ENCODE peak calls at places on chromosomes 6 and 20, in five cellular contexts. N, H, J, M and Z are unnamed samples.

GRCh38 chr6:156809034-156809433 is 31.9 kb downstream of the ARID1B start:
- DNase-seq in N (no peak), H (no peak), J (no peak), M (peak; percentile 63), Z (no peak)

GRCh38 chr6:107107791-107108190 is 7.5 kb downstream of the BEND3 start:
- DNase-seq in N (no peak), H (no peak), J (no peak), M (no peak), Z (no peak)

GRCh38 chr6:35310265-35310831 is 12.7 kb downstream of the DEF6 start:
- DNase-seq in N (peak; percentile 51), H (no peak), J (no peak), M (no peak), Z (no peak)

GRCh38 chr6:95094751-95095150 is 482.6 kb upstream of the MANEA start:
- DNase-seq in N (no peak), H (no peak), J (no peak), M (no peak), Z (no peak)

GRCh38 chr6:28462401-28462800 is 19.1 kb upstream of the ZSCAN23 start:
- DNase-seq in N (peak; percentile 35), H (no peak), J (no peak), M (no peak), Z (no peak)

GRCh38 chr6:16320533-16321340 is 82.3 kb downstream of the GMPR start:
- DNase-seq in N (no peak), H (no peak), J (no peak), M (peak; percentile 50), Z (no peak)

GRCh38 chr20:46710149-46710913 is 882 bp downstream of the SLC2A10 start:
- DNase-seq in N (no peak), H (no peak), J (no peak), M (no peak), Z (no peak)

GRCh38 chr6:135354407-135354806 is 143.1 kb downstream of the AHI1 start:
- DNase-seq in N (no peak), H (no peak), J (no peak), M (no peak), Z (no peak)

GRCh38 chr6:328184-328670 is 35.9 kb downstream of the DUSP22 start:
- DNase-seq in N (peak; percentile 57), H (no peak), J (no peak), M (peak; percentile 74), Z (no peak)

GRCh38 chr6:99603421-99604160 is 3.0 kb upstream of the PRDM13 start:
- DNase-seq in N (no peak), H (peak; percentile 48), J (no peak), M (no peak), Z (no peak)

GRCh38 chr20:51400051-51400926 is 142.2 kb downstream of the NFATC2 start:
- DNase-seq in N (peak; percentile 92), H (no peak), J (peak; percentile 59), M (no peak), Z (peak; percentile 30)

GRCh38 chr6:97026298-97026697 is 101.8 kb downstream of the KLHL32 start:
- DNase-seq in N (no peak), H (no peak), J (no peak), M (no peak), Z (no peak)

GRCh38 chr6:113187671-113188070 is 669.5 kb upstream of the MARCKS start:
- DNase-seq in N (no peak), H (no peak), J (no peak), M (no peak), Z (no peak)

GRCh38 chr6:127893541-127893940 is 7.3 kb downstream of the THEMIS start:
- DNase-seq in N (no peak), H (no peak), J (no peak), M (no peak), Z (no peak)

GRCh38 chr20:57480444-57481152 is 44.3 kb downstream of the CTCFL start:
- DNase-seq in N (peak; percentile 14), H (no peak), J (no peak), M (no peak), Z (no peak)

GRCh38 chr6:28207244-28208179 is 17.6 kb upstream of the ZSCAN9 start:
- DNase-seq in N (peak; percentile 48), H (peak; percentile 66), J (no peak), M (peak; percentile 56), Z (no peak)

GRCh38 chr6:143339223-143339622 is 111.3 kb downstream of the ADAT2 start:
- DNase-seq in N (no peak), H (no peak), J (no peak), M (no peak), Z (no peak)

GRCh38 chr6:8651998-8652397 is 216.7 kb upstream of the SLC35B3 start:
- DNase-seq in N (no peak), H (no peak), J (no peak), M (no peak), Z (no peak)

GRCh38 chr6:128209771-128210170 is 308.9 kb upstream of the THEMIS start:
- DNase-seq in N (no peak), H (no peak), J (no peak), M (no peak), Z (no peak)

GRCh38 chr6:94130458-94130857 is 711.1 kb upstream of the EPHA7 start:
- DNase-seq in N (no peak), H (no peak), J (no peak), M (no peak), Z (no peak)

GRCh38 chr6:37399131-37399530 is 33.9 kb upstream of the CMTR1 start:
- DNase-seq in N (no peak), H (no peak), J (no peak), M (no peak), Z (no peak)

GRCh38 chr6:94394822-94395221 is 975.5 kb upstream of the EPHA7 start:
- DNase-seq in N (no peak), H (no peak), J (no peak), M (no peak), Z (no peak)

GRCh38 chr6:95518630-95519227 is 58.6 kb upstream of the MANEA start:
- DNase-seq in N (no peak), H (no peak), J (no peak), M (peak; percentile 24), Z (no peak)

GRCh38 chr20:36591854-36592641 is 13.5 kb upstream of the RAB5IF start:
- DNase-seq in N (peak; percentile 87), H (no peak), J (peak; percentile 51), M (no peak), Z (peak; percentile 36)

GRCh38 chr6:111555041-111555440 is 50.6 kb downstream of the TRAF3IP2 start:
- DNase-seq in N (no peak), H (no peak), J (no peak), M (no peak), Z (no peak)

GRCh38 chr6:125957845-125958244 is 1.3 kb downstream of the HINT3 start:
- DNase-seq in N (peak; percentile 24), H (no peak), J (no peak), M (no peak), Z (no peak)

GRCh38 chr6:128519931-128520435 is 416 bp downstream of the PTPRK start:
- DNase-seq in N (peak; percentile 46), H (peak; percentile 65), J (no peak), M (peak; percentile 64), Z (peak; percentile 8)

GRCh38 chr20:22652685-22653568 is 68.6 kb upstream of the FOXA2 start:
- DNase-seq in N (no peak), H (no peak), J (no peak), M (no peak), Z (no peak)

GRCh38 chr6:36984581-36985383 is 1.2 kb downstream of the MTCH1 start:
- DNase-seq in N (peak; percentile 64), H (no peak), J (peak; percentile 50), M (peak; percentile 79), Z (peak; percentile 33)

GRCh38 chr6:1143655-1144054 is 168.2 kb upstream of the FOXQ1 start:
- DNase-seq in N (no peak), H (no peak), J (no peak), M (no peak), Z (no peak)

GRCh38 chr20:54268941-54269340 is 61.1 kb downstream of the PFDN4 start:
- DNase-seq in N (no peak), H (no peak), J (no peak), M (no peak), Z (no peak)

GRCh38 chr6:46648869-46649488 is 3.6 kb downstream of the CYP39A1 start:
- DNase-seq in N (no peak), H (no peak), J (no peak), M (no peak), Z (no peak)

GRCh38 chr6:3061501-3061941 is 6.8 kb upstream of the RIPK1 start:
- DNase-seq in N (peak; percentile 30), H (no peak), J (no peak), M (no peak), Z (no peak)

DNA sequence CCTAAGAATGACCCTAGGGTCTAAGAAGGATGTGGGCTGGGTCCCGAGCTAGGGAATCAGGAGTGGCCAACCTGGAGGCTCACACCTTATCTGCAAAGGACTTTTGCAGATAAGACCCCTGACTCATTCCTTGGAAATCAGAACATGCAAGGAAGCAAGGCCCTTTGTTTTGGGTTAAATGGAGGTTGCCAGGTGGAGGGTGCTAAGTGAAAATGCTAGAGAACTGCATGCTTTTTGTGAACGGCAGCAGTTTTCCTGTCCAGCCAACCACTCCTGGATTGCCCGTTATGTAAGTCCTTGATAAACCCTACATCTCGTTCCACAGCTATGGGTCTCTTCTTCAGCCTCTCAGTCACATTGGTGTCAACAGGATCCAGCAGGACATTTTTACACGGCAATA is 52.1 kb upstream of the CST7 start:
- DNase-seq in N (no peak), H (no peak), J (no peak), M (no peak), Z (no peak)
- H3K9me3 ChIP-seq in N (peaks cover 10% of the 10 kb centered on the region), H (peaks cover 11% of the 10 kb centered on the region), J (no peaks in the 10 kb centered on the region), M (peaks cover 8% of the 10 kb centered on the region), Z (no peaks in the 10 kb centered on the region)

GRCh38 chr20:42705550-42705949 is 484.2 kb downstream of the PTPRT start:
- DNase-seq in N (no peak), H (no peak), J (no peak), M (no peak), Z (no peak)

GRCh38 chr20:42703744-42704143 is 486.0 kb downstream of the PTPRT start:
- DNase-seq in N (no peak), H (no peak), J (no peak), M (no peak), Z (no peak)

GRCh38 chr20:42701948-42702347 is 487.8 kb downstream of the PTPRT start:
- DNase-seq in N (no peak), H (no peak), J (no peak), M (no peak), Z (no peak)

GRCh38 chr20:42697962-42698361 is 491.7 kb downstream of the PTPRT start:
- DNase-seq in N (no peak), H (no peak), J (no peak), M (no peak), Z (no peak)

GRCh38 chr20:42700423-42700822 is 489.3 kb downstream of the PTPRT start:
- DNase-seq in N (no peak), H (no peak), J (no peak), M (no peak), Z (no peak)
- H3K9me3 ChIP-seq in N (no peaks in the 10 kb centered on the region), H (no peaks in the 10 kb centered on the region), J (peaks cover 3% of the 10 kb centered on the region), M (no peaks in the 10 kb centered on the region), Z (no peaks in the 10 kb centered on the region)

DNA sequence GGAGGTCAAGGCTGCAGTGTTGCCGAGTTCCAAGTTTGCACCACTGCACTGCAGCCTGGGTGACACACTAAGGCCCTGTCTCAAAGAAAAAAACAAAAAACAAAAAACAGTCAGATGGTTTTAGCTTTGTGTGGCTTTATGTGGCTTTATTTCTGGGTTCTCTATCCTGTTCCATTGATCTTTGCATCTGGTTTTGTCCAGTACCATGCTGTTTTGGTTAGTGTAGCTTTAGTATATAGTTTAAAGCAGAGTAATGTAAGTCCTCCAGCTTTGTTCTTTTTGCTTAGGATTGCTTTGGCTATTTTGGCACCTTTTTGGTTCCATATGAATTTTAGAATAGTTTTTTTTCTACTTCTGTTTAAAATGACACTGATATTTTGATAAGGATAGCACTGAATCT is 225.5 kb downstream of the HDGFL1 start:
- DNase-seq in N (no peak), H (no peak), J (no peak), M (no peak), Z (no peak)
- H3K9me3 ChIP-seq in N (peaks cover 7% of the 10 kb centered on the region), H (peaks cover 14% of the 10 kb centered on the region), J (no peaks in the 10 kb centered on the region), M (peaks cover 3% of the 10 kb centered on the region), Z (no peaks in the 10 kb centered on the region)

GRCh38 chr20:56069016-56069415 is 63.7 kb upstream of the CBLN4 start:
- DNase-seq in N (no peak), H (no peak), J (no peak), M (no peak), Z (no peak)
- H3K9me3 ChIP-seq in N (no peaks in the 10 kb centered on the region), H (no peaks in the 10 kb centered on the region), J (no peaks in the 10 kb centered on the region), M (no peaks in the 10 kb centered on the region), Z (no peaks in the 10 kb centered on the region)